ENCODE peak calls at places on chromosomes 4 and X, in five cellular contexts. One of them, this sample, is unnamed.

GRCh38 chr4:83772680-83773079 is 236.8 kb downstream of the GPAT3 start:
- DNase-seq in HepG2: no peak
- DNase-seq in A549: no peak
- DNase-seq in endothelial cell of umbilical vein: no peak
- DNase-seq in GM12878: no peak
- DNase-seq in this sample: no peak

GRCh38 chr4:125681240-125681639 is 366.5 kb downstream of the FAT4 start:
- DNase-seq in HepG2: no peak
- DNase-seq in A549: no peak
- DNase-seq in endothelial cell of umbilical vein: no peak
- DNase-seq in GM12878: no peak
- DNase-seq in this sample: no peak

GRCh38 chr4:76305971-76306881 is at the start of gene STBD1:
- DNase-seq in HepG2: peak
- DNase-seq in A549: peak
- DNase-seq in endothelial cell of umbilical vein: peak
- DNase-seq in GM12878: no peak
- DNase-seq in this sample: peak

GRCh38 chr4:147846318-147847135 is 114.6 kb downstream of the ARHGAP10 start:
- DNase-seq in HepG2: no peak
- DNase-seq in A549: no peak
- DNase-seq in endothelial cell of umbilical vein: peak
- DNase-seq in GM12878: peak
- DNase-seq in this sample: no peak

GRCh38 chrX:45518552-45518951 is 317.9 kb upstream of the DIPK2B start:
- DNase-seq in HepG2: no peak
- DNase-seq in A549: no peak
- DNase-seq in endothelial cell of umbilical vein: peak
- DNase-seq in GM12878: no peak
- DNase-seq in this sample: no peak

GRCh38 chr4:173371292-173372192 is 788 bp downstream of the SAP30 start:
- DNase-seq in HepG2: peak
- DNase-seq in A549: peak
- DNase-seq in endothelial cell of umbilical vein: peak
- DNase-seq in GM12878: no peak
- DNase-seq in this sample: peak

GRCh38 chrX:13469963-13470679 is 99.3 kb upstream of the EGFL6 start:
- DNase-seq in HepG2: no peak
- DNase-seq in A549: no peak
- DNase-seq in endothelial cell of umbilical vein: peak
- DNase-seq in GM12878: no peak
- DNase-seq in this sample: no peak

GRCh38 chrX:148133099-148133725 is 152.1 kb downstream of the FMR1NB start:
- DNase-seq in HepG2: no peak
- DNase-seq in A549: no peak
- DNase-seq in endothelial cell of umbilical vein: peak
- DNase-seq in GM12878: no peak
- DNase-seq in this sample: peak

GRCh38 chr4:105598787-105599186 is 46.4 kb downstream of the ARHGEF38 start:
- DNase-seq in HepG2: no peak
- DNase-seq in A549: no peak
- DNase-seq in endothelial cell of umbilical vein: no peak
- DNase-seq in GM12878: no peak
- DNase-seq in this sample: no peak

GRCh38 chrX:63784902-63785692 is at the start of gene ARHGEF9:
- DNase-seq in HepG2: no peak
- DNase-seq in A549: no peak
- DNase-seq in endothelial cell of umbilical vein: no peak
- DNase-seq in GM12878: no peak
- DNase-seq in this sample: no peak

GRCh38 chrX:135509885-135510284 is 10.6 kb upstream of the INTS6L start:
- DNase-seq in HepG2: no peak
- DNase-seq in A549: no peak
- DNase-seq in endothelial cell of umbilical vein: no peak
- DNase-seq in GM12878: no peak
- DNase-seq in this sample: no peak

GRCh38 chr4:99665981-99666380 is 8.4 kb upstream of the C4orf54 start:
- DNase-seq in HepG2: no peak
- DNase-seq in A549: no peak
- DNase-seq in endothelial cell of umbilical vein: no peak
- DNase-seq in GM12878: no peak
- DNase-seq in this sample: no peak

GRCh38 chr4:13399257-13399656 is 84.9 kb downstream of the RAB28 start:
- DNase-seq in HepG2: no peak
- DNase-seq in A549: no peak
- DNase-seq in endothelial cell of umbilical vein: no peak
- DNase-seq in GM12878: no peak
- DNase-seq in this sample: no peak

GRCh38 chrX:23756165-23756564 is 13.1 kb upstream of the ACOT9 start:
- DNase-seq in HepG2: peak
- DNase-seq in A549: peak
- DNase-seq in endothelial cell of umbilical vein: peak
- DNase-seq in GM12878: peak
- DNase-seq in this sample: peak

GRCh38 chr4:94290245-94290644 is 52.4 kb downstream of the HPGDS start:
- DNase-seq in HepG2: no peak
- DNase-seq in A549: peak
- DNase-seq in endothelial cell of umbilical vein: no peak
- DNase-seq in GM12878: no peak
- DNase-seq in this sample: no peak

GRCh38 chr4:151417766-151418376 is 8.9 kb downstream of the FHIP1A start:
- DNase-seq in HepG2: no peak
- DNase-seq in A549: no peak
- DNase-seq in endothelial cell of umbilical vein: no peak
- DNase-seq in GM12878: no peak
- DNase-seq in this sample: no peak

GRCh38 chrX:53356186-53356585 is 66.3 kb downstream of the SMC1A start:
- DNase-seq in HepG2: no peak
- DNase-seq in A549: no peak
- DNase-seq in endothelial cell of umbilical vein: no peak
- DNase-seq in GM12878: no peak
- DNase-seq in this sample: peak

GRCh38 chr4:155972098-155972497 is 18.4 kb upstream of the CTSO start:
- DNase-seq in HepG2: no peak
- DNase-seq in A549: no peak
- DNase-seq in endothelial cell of umbilical vein: no peak
- DNase-seq in GM12878: peak
- DNase-seq in this sample: peak

GRCh38 chr4:336893-337142 is 796 bp upstream of the ZNF141 start:
- DNase-seq in HepG2: no peak
- DNase-seq in A549: no peak
- DNase-seq in endothelial cell of umbilical vein: no peak
- DNase-seq in GM12878: no peak
- DNase-seq in this sample: no peak

GRCh38 chr4:14607578-14607977 is 394.7 kb upstream of the CPEB2 start:
- DNase-seq in HepG2: no peak
- DNase-seq in A549: no peak
- DNase-seq in endothelial cell of umbilical vein: no peak
- DNase-seq in GM12878: no peak
- DNase-seq in this sample: no peak

GRCh38 chr4:45869199-45869598 is 254.7 kb downstream of the GABRG1 start:
- DNase-seq in HepG2: no peak
- DNase-seq in A549: no peak
- DNase-seq in endothelial cell of umbilical vein: no peak
- DNase-seq in GM12878: no peak
- DNase-seq in this sample: no peak

GRCh38 chrX:48513670-48514069 is 4.9 kb downstream of the PORCN start:
- DNase-seq in HepG2: no peak
- DNase-seq in A549: no peak
- DNase-seq in endothelial cell of umbilical vein: no peak
- DNase-seq in GM12878: no peak
- DNase-seq in this sample: no peak

GRCh38 chrX:72029473-72030411 is 102.0 kb downstream of the RTL5 start:
- DNase-seq in HepG2: peak
- DNase-seq in A549: peak
- DNase-seq in endothelial cell of umbilical vein: peak
- DNase-seq in GM12878: no peak
- DNase-seq in this sample: no peak

GRCh38 chr4:15436515-15436914 is 8.7 kb downstream of the C1QTNF7 start:
- DNase-seq in HepG2: no peak
- DNase-seq in A549: no peak
- DNase-seq in endothelial cell of umbilical vein: peak
- DNase-seq in GM12878: no peak
- DNase-seq in this sample: no peak

GRCh38 chr4:44927361-44928061 is 201.2 kb upstream of the GNPDA2 start:
- DNase-seq in HepG2: peak
- DNase-seq in A549: peak
- DNase-seq in endothelial cell of umbilical vein: peak
- DNase-seq in GM12878: no peak
- DNase-seq in this sample: peak

DNA sequence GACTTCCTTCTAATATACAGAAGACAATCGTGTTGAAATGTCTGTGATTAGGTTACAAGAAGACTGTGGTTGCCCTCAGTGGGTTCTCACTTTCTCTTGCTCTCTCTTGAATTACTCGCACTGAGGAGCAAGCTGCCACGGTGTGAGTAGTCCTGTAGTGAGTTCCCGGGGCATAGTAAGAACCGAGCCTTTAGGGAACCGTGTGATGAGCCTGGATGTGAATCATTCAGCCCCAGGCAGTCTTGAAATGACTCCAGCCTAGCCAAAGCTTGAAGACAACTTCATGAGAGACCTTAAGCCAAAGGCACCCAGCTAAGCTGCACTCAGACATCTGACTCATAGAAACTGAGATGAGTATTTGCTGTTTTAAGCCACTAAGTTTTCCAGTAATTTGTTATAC is 292.7 kb downstream of the SPOCK3 start:
- DNase-seq in HepG2: no peak
- DNase-seq in A549: no peak
- DNase-seq in endothelial cell of umbilical vein: no peak
- DNase-seq in GM12878: peak
- DNase-seq in this sample: no peak
- TF ChIP-seq MAX in HepG2: no peak
- TF ChIP-seq MAX in A549: no peak
- TF ChIP-seq MAX in endothelial cell of umbilical vein: no peak
- TF ChIP-seq MAX in GM12878: no peak
- TF ChIP-seq MAX in this sample: no peak

GRCh38 chr4:174590336-174590735 is 68.0 kb upstream of the HPGD start:
- DNase-seq in HepG2: no peak
- DNase-seq in A549: no peak
- DNase-seq in endothelial cell of umbilical vein: no peak
- DNase-seq in GM12878: no peak
- DNase-seq in this sample: no peak

GRCh38 chr4:174592985-174593335 is 70.7 kb upstream of the HPGD start:
- DNase-seq in HepG2: no peak
- DNase-seq in A549: no peak
- DNase-seq in endothelial cell of umbilical vein: no peak
- DNase-seq in GM12878: no peak
- DNase-seq in this sample: peak

GRCh38 chr4:174592256-174592984 is 70.1 kb upstream of the HPGD start:
- DNase-seq in HepG2: no peak
- DNase-seq in A549: no peak
- DNase-seq in endothelial cell of umbilical vein: no peak
- DNase-seq in GM12878: no peak
- DNase-seq in this sample: no peak

GRCh38 chr4:174595141-174595929 is 73.0 kb upstream of the HPGD start:
- DNase-seq in HepG2: no peak
- DNase-seq in A549: no peak
- DNase-seq in endothelial cell of umbilical vein: no peak
- DNase-seq in GM12878: no peak
- DNase-seq in this sample: no peak

DNA sequence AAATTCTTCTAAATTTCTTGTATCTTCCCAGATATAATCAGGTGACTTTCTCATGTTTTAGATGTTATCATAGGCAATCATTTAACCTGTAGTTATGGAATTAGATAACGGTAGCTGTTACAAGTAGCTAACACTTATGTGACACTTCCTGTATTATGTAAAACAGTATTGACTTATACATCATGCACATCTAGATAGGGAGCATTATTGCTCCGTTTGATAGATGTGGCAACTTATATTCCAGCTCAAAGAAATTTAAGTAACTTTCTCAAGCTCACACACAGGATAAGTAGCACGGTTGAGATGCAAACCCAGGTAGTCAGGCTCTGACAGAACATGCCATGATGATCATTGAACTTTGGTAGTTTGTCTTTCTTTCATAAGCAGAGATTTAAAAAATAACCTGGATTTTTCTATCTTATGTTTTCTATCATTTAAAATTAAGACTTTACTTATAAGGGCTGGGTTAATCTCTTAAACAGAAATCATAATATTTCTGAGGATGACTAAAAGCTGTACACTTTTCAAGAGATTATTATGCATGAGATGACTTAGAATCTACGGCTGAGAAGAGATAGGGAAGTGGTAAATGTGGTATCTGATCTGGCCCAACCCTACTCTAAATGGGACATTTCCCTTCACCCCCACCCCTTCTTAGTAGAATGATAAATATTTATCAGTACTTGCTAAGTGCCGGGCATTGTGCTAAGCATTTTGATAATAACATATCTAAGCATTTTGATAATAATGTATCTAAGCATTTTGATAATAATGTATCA is 69.1 kb upstream of the HPGD start:
- DNase-seq in HepG2: no peak
- DNase-seq in A549: no peak
- DNase-seq in endothelial cell of umbilical vein: no peak
- DNase-seq in GM12878: no peak
- DNase-seq in this sample: peak
- H3K4me3 ChIP-seq in HepG2: no peak
- H3K4me3 ChIP-seq in A549: no peak
- H3K4me3 ChIP-seq in endothelial cell of umbilical vein: no peak
- H3K4me3 ChIP-seq in GM12878: no peak
- H3K4me3 ChIP-seq in this sample: no peak

DNA sequence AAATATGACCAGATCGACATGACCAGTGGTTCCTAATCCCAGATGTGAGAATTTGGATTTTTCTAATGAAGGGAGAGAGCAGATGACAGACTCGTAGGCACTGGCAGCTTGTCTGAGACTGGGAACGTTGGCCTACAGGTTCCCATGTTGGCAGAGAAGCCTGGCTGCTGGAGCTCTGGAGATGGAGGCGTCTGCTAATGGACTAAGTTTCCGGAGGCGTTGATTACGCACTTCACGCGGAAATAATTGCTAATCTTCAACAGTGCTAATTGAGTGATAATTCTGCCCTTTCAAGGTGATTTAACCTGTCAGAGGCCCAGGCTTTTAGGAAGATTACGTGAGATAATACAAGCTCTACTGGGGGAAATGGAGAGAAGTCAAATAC is 77.4 kb downstream of the PSAPL1 start:
- DNase-seq in HepG2: no peak
- DNase-seq in A549: no peak
- DNase-seq in endothelial cell of umbilical vein: no peak
- DNase-seq in GM12878: no peak
- DNase-seq in this sample: no peak
- TF ChIP-seq MYC in HepG2: no peak
- TF ChIP-seq MYC in A549: no peak
- TF ChIP-seq MYC in endothelial cell of umbilical vein: no peak
- TF ChIP-seq MYC in GM12878: no peak
- TF ChIP-seq MYC in this sample: no peak

DNA sequence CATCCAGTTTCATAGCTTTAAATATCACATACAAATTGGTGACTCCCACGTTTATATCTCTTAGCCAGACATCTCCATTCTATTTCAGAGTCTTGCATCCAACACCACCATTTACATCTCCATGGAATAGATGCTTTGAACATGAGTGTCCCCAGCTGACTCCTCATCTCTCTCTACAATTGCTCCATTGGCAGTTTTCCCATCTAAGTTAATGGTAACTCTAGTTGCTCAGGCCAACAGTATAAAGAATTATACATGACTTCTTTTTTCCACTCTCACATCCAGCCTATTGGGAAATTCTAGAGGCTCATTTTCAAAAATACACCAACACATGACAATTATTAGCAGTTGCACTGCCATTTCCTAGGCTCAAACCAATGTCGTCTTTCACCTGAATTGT is 388.2 kb downstream of the STIM2 start:
- DNase-seq in HepG2: no peak
- DNase-seq in A549: no peak
- DNase-seq in endothelial cell of umbilical vein: no peak
- DNase-seq in GM12878: no peak
- DNase-seq in this sample: no peak
- TF ChIP-seq MAX in HepG2: no peak
- TF ChIP-seq MAX in A549: no peak
- TF ChIP-seq MAX in endothelial cell of umbilical vein: no peak
- TF ChIP-seq MAX in GM12878: no peak
- TF ChIP-seq MAX in this sample: no peak